ENCODE peak calls at places on chromosome 16, in seven cellular contexts. I, M, Y, S, J, N and B are unnamed samples.

GRCh38 chr16:11328172-11329079 is 16.8 kb upstream of the RMI2 start:
- DNase-seq in J (peak; percentile 95), N (peak; percentile 78), Y (peak; percentile 97), S (peak; percentile 62), I (peak; percentile 99), M (peak; percentile 97), B (peak; percentile 98)

GRCh38 chr16:50802000-50802399 is 60.1 kb downstream of the CYLD start:
- DNase-seq in J (no peak), Y (no peak), I (no peak), N (no peak), S (no peak), M (peak; percentile 81), B (no peak)

GRCh38 chr16:55282441-55282840 is 41.6 kb upstream of the IRX6 start:
- DNase-seq in N (no peak), S (no peak), J (no peak), Y (no peak), I (no peak), M (no peak), B (no peak)

GRCh38 chr16:88357306-88358032 is 25.3 kb upstream of the ZNF469 start:
- DNase-seq in S (no peak), N (no peak), I (no peak), Y (no peak), J (peak; percentile 9), M (no peak), B (no peak)

GRCh38 chr16:70470141-70470926 is 15.9 kb downstream of the FCSK start:
- DNase-seq in Y (no peak), I (no peak), M (no peak), S (no peak), J (no peak), N (no peak), B (no peak)

GRCh38 chr16:48831081-48831722 is 221.2 kb upstream of the N4BP1 start:
- DNase-seq in I (peak; percentile 70), S (no peak), J (peak; percentile 29), M (no peak), N (peak; percentile 72), Y (peak; percentile 63), B (no peak)

GRCh38 chr16:2033057-2033911 is 6.6 kb downstream of the NHERF2 start:
- DNase-seq in M (peak; percentile 54), S (no peak), Y (no peak), N (peak; percentile 55), I (peak; percentile 45), J (no peak), B (peak; percentile 74)

GRCh38 chr16:1333149-1333812 is at the start of gene BAIAP3:
- DNase-seq in I (peak; percentile 40), J (peak; percentile 45), M (no peak), S (no peak), N (peak; percentile 80), Y (peak; percentile 70), B (peak; percentile 44)

GRCh38 chr16:49439050-49439449 is 65.4 kb downstream of the C16orf78 start:
- DNase-seq in Y (no peak), S (peak; percentile 39), M (no peak), N (no peak), I (no peak), J (no peak), B (no peak)

GRCh38 chr16:22316411-22316811 is 19.2 kb downstream of the POLR3E start:
- DNase-seq in J (no peak), I (no peak), S (no peak), M (no peak), Y (no peak), N (no peak), B (no peak)

GRCh38 chr16:87963400-87963799 is 12.2 kb downstream of the BANP start:
- DNase-seq in S (no peak), M (peak; percentile 93), Y (no peak), I (no peak), N (no peak), J (peak; percentile 36), B (peak; percentile 78)

GRCh38 chr16:75304521-75305363 is 53.3 kb upstream of the BCAR1 start:
- DNase-seq in J (peak; percentile 92), N (no peak), S (no peak), M (peak; percentile 89), I (peak; percentile 42), Y (no peak), B (peak; percentile 96)
- H2BK5ac ChIP-seq in J (peak overlapping the region; percentile 84), N (no peak overlapping the region), S (no peak overlapping the region), M (peak overlapping the region; percentile 98), I (no peak overlapping the region), Y (no peak overlapping the region), B (peak overlapping the region; percentile 71)

GRCh38 chr16:90005956-90006663 is 13.1 kb downstream of the DBNDD1 start:
- DNase-seq in Y (no peak), S (no peak), J (no peak), M (no peak), I (no peak), N (no peak), B (no peak)
- H2BK5ac ChIP-seq in Y (no peak overlapping the region), S (peak overlapping the region; percentile 24), J (no peak overlapping the region), M (no peak overlapping the region), I (no peak overlapping the region), N (no peak overlapping the region), B (no peak overlapping the region)

GRCh38 chr16:30619207-30619606 is 9.0 kb upstream of the ZNF689 start:
- DNase-seq in Y (no peak), M (no peak), I (no peak), S (no peak), N (no peak), J (no peak), B (no peak)

GRCh38 chr16:30619643-30620042 is 9.5 kb upstream of the ZNF689 start:
- DNase-seq in Y (no peak), I (no peak), J (no peak), S (no peak), M (no peak), N (no peak), B (no peak)

GRCh38 chr16:30609928-30610839 is at the start of gene ZNF689:
- DNase-seq in N (peak; percentile 98), Y (peak; percentile 98), I (peak; percentile 100), J (peak; percentile 99), M (peak; percentile 96), S (peak; percentile 99), B (peak; percentile 98)

GRCh38 chr16:30615358-30616076 is 5.3 kb upstream of the ZNF689 start:
- DNase-seq in S (peak; percentile 45), Y (peak; percentile 93), J (peak; percentile 40), M (peak; percentile 8), N (peak; percentile 100), I (peak; percentile 80), B (peak; percentile 32)
- H2BK5ac ChIP-seq in S (no peak overlapping the region), Y (no peak overlapping the region), J (no peak overlapping the region), M (no peak overlapping the region), N (no peak overlapping the region), I (no peak overlapping the region), B (no peak overlapping the region)

GRCh38 chr16:20327444-20328041 is at the start of gene GP2:
- DNase-seq in S (no peak), J (no peak), Y (peak; percentile 36), I (peak; percentile 42), N (no peak), M (no peak), B (no peak)
- H2BK5ac ChIP-seq in S (no peak within 1 kb of the TSS), J (no peak within 1 kb of the TSS), Y (no peak within 1 kb of the TSS), I (no peak within 1 kb of the TSS), N (no peak within 1 kb of the TSS), M (no peak within 1 kb of the TSS), B (no peak within 1 kb of the TSS)

DNA sequence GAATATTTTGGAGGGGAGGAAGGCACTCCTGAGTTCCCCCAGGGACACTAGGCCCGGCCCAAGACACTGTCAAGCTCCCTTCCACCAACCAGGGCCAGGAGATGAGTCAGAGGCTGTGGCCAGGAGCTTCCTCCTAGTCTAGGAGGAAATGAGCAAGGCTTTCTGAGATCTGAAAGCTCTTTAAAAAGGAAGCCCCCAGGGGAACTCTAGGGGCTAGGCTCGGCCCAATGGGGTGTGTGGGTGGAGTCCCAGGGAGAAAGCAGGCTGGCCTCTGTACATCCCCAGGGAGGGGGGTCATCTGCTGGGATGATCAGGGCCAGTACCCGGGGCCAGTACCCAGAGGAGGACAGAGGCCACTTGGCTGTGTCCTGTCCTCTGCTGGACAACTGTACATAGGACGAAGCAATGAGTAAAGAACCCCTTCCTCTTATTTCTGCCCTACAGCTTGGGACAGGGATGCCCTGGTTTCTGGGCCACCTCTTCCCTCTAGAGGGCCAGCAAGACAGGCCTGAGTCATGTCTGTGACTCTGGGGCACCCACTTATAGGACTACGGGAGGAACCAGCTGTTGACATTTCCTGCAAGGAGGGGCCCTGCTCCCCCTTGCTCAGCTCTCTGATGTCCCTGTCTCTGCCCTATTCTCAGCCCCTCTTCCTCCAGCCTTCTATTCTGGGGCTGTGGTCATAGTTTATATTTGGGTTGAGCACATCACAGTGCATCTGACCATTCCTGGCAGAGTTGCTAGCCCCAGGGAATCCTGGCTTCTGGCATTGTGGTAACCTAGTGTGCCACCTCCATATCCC is 2.7 kb downstream of the FHOD1 start:
- DNase-seq in Y (no peak), N (no peak), M (peak; percentile 87), J (peak; percentile 61), S (no peak), I (peak; percentile 77), B (peak; percentile 97)
- H2BK5ac ChIP-seq in Y (no peak overlapping the region), N (no peak overlapping the region), M (peak overlapping the region; percentile 87), J (peak overlapping the region; percentile 36), S (no peak overlapping the region), I (peak overlapping the region; percentile 40), B (peak overlapping the region; percentile 3)

DNA sequence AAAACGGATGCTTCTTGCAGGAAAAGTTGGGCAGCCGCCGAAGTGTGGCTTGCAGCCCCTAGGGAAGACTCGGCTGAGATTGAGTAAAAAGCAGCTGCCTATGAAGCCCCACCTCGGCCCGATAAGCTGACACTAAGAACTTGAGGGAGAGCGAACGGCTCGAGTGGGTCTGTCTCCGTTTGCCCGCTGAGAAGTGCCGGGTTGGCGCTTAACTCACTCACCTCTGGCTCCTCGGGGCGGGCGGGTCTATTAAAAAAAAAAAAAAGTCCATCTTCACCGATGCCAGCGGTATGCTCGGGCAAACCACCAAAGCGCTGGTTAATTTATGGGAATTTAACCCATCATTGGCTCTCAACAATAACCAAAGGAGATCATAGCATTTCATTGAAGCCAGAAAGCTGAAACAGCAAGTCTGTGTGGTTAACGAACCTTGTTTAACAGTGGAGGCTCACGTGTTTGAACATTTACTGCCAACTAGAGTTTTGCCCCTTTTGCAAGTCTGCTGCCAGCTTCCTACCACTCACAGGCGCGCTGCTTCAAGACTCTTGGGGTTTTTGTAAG is 1.0 kb downstream of the SNTB2 start:
- DNase-seq in Y (no peak), M (no peak), J (peak; percentile 35), S (peak; percentile 31), I (no peak), N (no peak), B (peak; percentile 66)
- H2BK5ac ChIP-seq in Y (no peak overlapping the region), M (peak overlapping the region; percentile 94), J (no peak overlapping the region), S (no peak overlapping the region), I (no peak overlapping the region), N (no peak overlapping the region), B (peak overlapping the region; percentile 3)

GRCh38 chr16:3566990-3567389 is 10.2 kb downstream of the NLRC3 start:
- DNase-seq in I (no peak), J (no peak), N (no peak), M (no peak), S (no peak), Y (no peak), B (no peak)

GRCh38 chr16:3564889-3565141 is 12.4 kb downstream of the NLRC3 start:
- DNase-seq in M (no peak), J (no peak), S (no peak), Y (no peak), I (no peak), N (no peak), B (no peak)

GRCh38 chr16:3561626-3562025 is 15.6 kb downstream of the NLRC3 start:
- DNase-seq in M (no peak), N (no peak), S (no peak), J (no peak), I (no peak), Y (no peak), B (no peak)

GRCh38 chr16:3564130-3564888 is 12.9 kb downstream of the NLRC3 start:
- DNase-seq in Y (no peak), M (no peak), S (no peak), N (no peak), J (no peak), I (no peak), B (no peak)

GRCh38 chr16:3562914-3563480 is 14.2 kb downstream of the NLRC3 start:
- DNase-seq in I (no peak), J (no peak), N (no peak), S (no peak), M (no peak), Y (no peak), B (no peak)
- H2BK5ac ChIP-seq in I (no peak overlapping the region), J (no peak overlapping the region), N (no peak overlapping the region), S (no peak overlapping the region), M (no peak overlapping the region), Y (no peak overlapping the region), B (no peak overlapping the region)